ENCODE peak calls at places on chromosomes 4 and X, in five cellular contexts. G is RWPE2; Z is right cardiac atrium; O is MM.1S; E is CD8-positive, alpha-beta memory T cell. W is an unnamed sample.

GRCh38 chr4:104449537-104449936 is 45.2 kb downstream of the CXXC4 start:
- DNase-seq in Z (no peak), O (no peak), E (no peak), G (no peak), W (no peak)

GRCh38 chrX:10981491-10981890 is 129.6 kb upstream of the HCCS start:
- DNase-seq in G (no peak), O (no peak), E (no peak), Z (no peak), W (no peak)

GRCh38 chr4:57305836-57306235 is 195.7 kb upstream of the IGFBP7 start:
- DNase-seq in Z (no peak), E (no peak), O (no peak), G (no peak), W (no peak)

GRCh38 chr4:150390531-150390910 is 191.4 kb upstream of the MAB21L2 start:
- DNase-seq in G (no peak), Z (no peak), E (no peak), O (no peak), W (no peak)

GRCh38 chr4:152577708-152578421 is 42.0 kb upstream of the FBXW7 start:
- DNase-seq in O (no peak), G (no peak), Z (no peak), E (no peak), W (no peak)

GRCh38 chr4:96652158-96652557 is 812.3 kb downstream of the PDHA2 start:
- DNase-seq in Z (no peak), O (no peak), G (no peak), E (no peak), W (no peak)

GRCh38 chrX:72644946-72645345 is 69.2 kb downstream of the PHKA1 start:
- DNase-seq in O (peak; percentile 57), Z (peak; percentile 10), G (no peak), E (no peak), W (no peak)

GRCh38 chr4:107034982-107035710 is 967 bp downstream of the DKK2 start:
- DNase-seq in G (peak; percentile 42), O (no peak), E (no peak), Z (peak; percentile 11), W (no peak)

GRCh38 chrX:152960115-152960514 is 33.8 kb downstream of the PNMA5 start:
- DNase-seq in E (no peak), Z (no peak), G (no peak), O (no peak), W (no peak)

GRCh38 chr4:22969314-22969896 is 276.7 kb downstream of the GBA3 start:
- DNase-seq in E (no peak), G (no peak), Z (no peak), O (no peak), W (no peak)

GRCh38 chr4:5592272-5592671 is 116.1 kb downstream of the EVC2 start:
- DNase-seq in O (no peak), G (no peak), Z (no peak), E (no peak), W (no peak)

GRCh38 chr4:83780334-83780733 is 244.4 kb downstream of the GPAT3 start:
- DNase-seq in O (no peak), G (no peak), Z (no peak), E (no peak), W (no peak)

GRCh38 chrX:153310901-153311300 is 10.7 kb downstream of the PNMA6F start:
- DNase-seq in E (no peak), O (no peak), Z (no peak), G (no peak), W (no peak)

GRCh38 chrX:275967-276587 is 5.1 kb upstream of the PLCXD1 start:
- DNase-seq in E (peak; percentile 38), O (no peak), Z (peak; percentile 84), G (peak; percentile 75), W (peak; percentile 81)

GRCh38 chr4:38921151-38921550 is 53.5 kb downstream of the FAM114A1 start:
- DNase-seq in G (no peak), E (no peak), Z (no peak), O (no peak), W (no peak)

GRCh38 chr4:190121759-190122158 is 51.8 kb upstream of the DUX4 start:
- DNase-seq in G (no peak), Z (peak; percentile 7), O (peak; percentile 3), E (no peak), W (no peak)

GRCh38 chr4:24642941-24643628 is 58.7 kb upstream of the DHX15 start:
- DNase-seq in O (no peak), Z (no peak), E (no peak), G (no peak), W (no peak)

GRCh38 chr4:131584587-131584986 is 1564.5 kb upstream of the PCDH10 start:
- DNase-seq in E (no peak), Z (no peak), O (no peak), G (peak; percentile 81), W (no peak)

GRCh38 chr4:77184018-77184417 is 27.0 kb downstream of the CCNG2 start:
- DNase-seq in E (no peak), Z (no peak), O (no peak), G (no peak), W (no peak)

GRCh38 chr4:81375745-81376144 is 96.0 kb downstream of the RASGEF1B start:
- DNase-seq in E (no peak), G (no peak), Z (no peak), O (no peak), W (no peak)

GRCh38 chrX:138925330-138925729 is 213.8 kb upstream of the FGF13 start:
- DNase-seq in G (no peak), O (no peak), Z (no peak), E (no peak), W (no peak)

GRCh38 chr4:11614426-11614825 is 185.7 kb upstream of the HS3ST1 start:
- DNase-seq in E (no peak), O (no peak), G (peak; percentile 73), Z (no peak), W (no peak)

GRCh38 chrX:150688911-150689451 is 4.2 kb upstream of the MTMR1 start:
- DNase-seq in Z (no peak), O (no peak), E (no peak), G (peak; percentile 58), W (no peak)

GRCh38 chr4:53522334-53522733 is 69.0 kb downstream of the LNX1 start:
- DNase-seq in O (no peak), G (no peak), E (no peak), Z (no peak), W (no peak)

GRCh38 chr4:74426101-74426500 is 18.8 kb upstream of the AREG start:
- DNase-seq in G (no peak), Z (no peak), O (no peak), E (no peak), W (no peak)

GRCh38 chr4:65865489-65865888 is 195.2 kb upstream of the EPHA5 start:
- DNase-seq in G (no peak), E (no peak), O (no peak), Z (no peak), W (no peak)

DNA sequence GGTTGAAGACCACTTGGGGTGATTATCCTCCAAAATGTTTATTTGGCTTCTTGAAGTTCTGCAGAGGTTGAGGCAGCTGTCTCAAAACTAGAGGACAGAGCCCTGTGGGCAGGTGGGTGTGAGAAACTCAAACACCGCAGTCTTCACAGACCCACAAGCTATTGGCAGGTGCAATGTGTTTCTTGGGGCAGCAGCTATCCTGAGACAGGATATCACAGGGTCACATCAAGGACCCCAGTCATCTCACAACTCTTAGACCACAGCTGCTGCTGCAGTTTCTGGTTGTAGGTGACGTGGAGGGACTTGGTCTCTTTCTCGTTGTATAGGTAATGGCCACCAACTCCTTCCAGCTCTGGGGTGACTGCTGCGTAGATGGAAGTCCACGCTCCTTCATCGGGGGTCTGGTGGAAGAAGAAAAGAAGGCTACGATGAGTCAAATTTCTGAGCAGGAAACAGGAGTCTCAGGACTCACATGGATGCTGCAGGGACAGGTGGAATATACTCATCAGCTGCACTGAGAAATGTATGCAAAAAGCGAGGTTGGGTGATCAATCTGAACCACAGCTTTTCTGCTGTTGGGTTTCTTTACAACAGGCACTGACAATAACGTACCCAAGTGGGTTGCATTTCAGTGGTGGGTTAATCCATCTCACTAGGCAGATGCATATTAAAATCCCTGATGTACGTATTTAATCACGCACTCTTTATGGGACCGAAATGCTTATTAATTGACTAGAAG is 279.8 kb downstream of the DHRSX start:
- DNase-seq in E (no peak), G (no peak), O (no peak), Z (no peak), W (no peak)
- H3K9me3 ChIP-seq in E (peaks cover 12% of the 10 kb centered on the region), G (peaks cover 12% of the 10 kb centered on the region), O (no peaks in the 10 kb centered on the region), Z (peaks cover 4% of the 10 kb centered on the region), W (peaks cover 52% of the 10 kb centered on the region)

DNA sequence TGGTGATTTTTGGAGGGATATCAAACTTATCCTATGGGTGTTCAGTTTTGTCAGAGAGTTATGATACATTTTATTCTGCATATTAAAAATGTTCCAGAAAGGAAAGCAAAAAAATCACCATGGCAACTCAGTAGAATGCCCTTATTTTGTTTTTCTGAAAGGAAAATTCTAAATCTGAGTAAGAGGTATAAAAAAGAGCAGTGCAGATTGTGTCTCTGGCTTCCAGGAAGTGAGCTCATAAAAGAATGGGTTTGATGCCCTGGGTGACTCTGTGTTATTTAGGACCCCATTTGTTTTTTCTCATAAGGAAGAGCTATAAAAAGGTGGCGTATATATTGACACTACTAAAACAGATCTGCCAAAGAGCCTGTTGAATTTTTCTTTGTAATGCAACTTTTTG is 128.8 kb downstream of the UCHL1 start:
- DNase-seq in G (no peak), Z (no peak), O (no peak), E (no peak), W (no peak)
- H3K27ac ChIP-seq in G (no peak overlapping the region), Z (no peak overlapping the region), O (no peak overlapping the region), E (no peak overlapping the region), W (peak overlapping the region; percentile 58)

DNA sequence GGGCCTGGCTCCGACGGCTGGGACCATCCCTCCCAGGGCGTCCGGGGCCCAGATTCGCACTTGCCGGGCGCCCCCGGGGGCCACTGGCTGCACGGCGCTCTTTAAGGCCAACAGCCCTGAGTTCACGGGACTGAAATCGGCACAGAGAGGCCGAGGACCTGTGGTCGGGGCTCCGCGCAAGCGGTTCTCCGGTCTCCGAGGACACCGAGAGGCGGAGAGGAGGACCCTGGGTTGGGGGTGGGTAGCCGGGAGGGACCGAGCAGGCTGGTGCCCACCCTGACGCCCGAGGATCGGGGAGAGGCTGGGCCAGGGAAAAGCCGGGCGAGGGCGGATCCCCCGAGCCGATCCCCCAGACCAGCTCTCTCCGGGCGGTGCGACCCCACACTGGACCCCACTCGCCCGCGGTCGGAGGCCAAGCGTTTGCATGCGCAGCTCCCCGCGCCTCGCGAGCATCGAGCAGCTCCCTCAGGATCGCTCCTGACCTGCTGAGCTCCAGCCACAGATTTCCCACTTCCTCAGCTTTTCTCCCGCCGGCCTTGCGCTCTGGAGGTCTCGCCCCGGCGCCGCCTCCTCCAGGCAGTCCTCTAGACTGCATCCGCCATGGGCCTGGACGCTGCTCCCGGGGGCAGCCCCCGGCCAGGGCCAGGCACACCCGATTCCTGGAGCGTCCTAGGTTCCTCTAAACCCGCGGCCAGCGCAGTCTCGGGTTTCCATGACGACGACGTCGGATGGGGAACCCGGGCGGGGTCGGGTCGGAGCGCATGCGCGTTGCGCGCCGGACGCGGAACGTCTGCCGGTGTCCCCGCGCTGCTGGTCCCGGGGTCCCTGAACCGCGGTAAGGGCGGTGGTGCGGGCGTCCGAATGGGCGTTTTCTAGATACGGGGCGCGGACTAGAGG is 17.6 kb upstream of the NAT8L start:
- DNase-seq in O (peak; percentile 90), G (peak; percentile 80), E (peak; percentile 74), Z (peak; percentile 91), W (peak; percentile 84)
- H3K9me3 ChIP-seq in O (no peaks in the 10 kb centered on the region), G (no peaks in the 10 kb centered on the region), E (no peaks in the 10 kb centered on the region), Z (no peaks in the 10 kb centered on the region), W (no peaks in the 10 kb centered on the region)

GRCh38 chr4:101025755-101026154 is 321.6 kb downstream of the PPP3CA start:
- DNase-seq in E (no peak), Z (no peak), G (no peak), O (no peak), W (no peak)
- H3K27ac ChIP-seq in E (no peak overlapping the region), Z (no peak overlapping the region), G (no peak overlapping the region), O (no peak overlapping the region), W (no peak overlapping the region)

GRCh38 chrX:69538321-69538876 is 34.3 kb downstream of the NALF2 start:
- DNase-seq in G (no peak), O (peak; percentile 60), Z (peak; percentile 80), E (peak; percentile 39), W (peak; percentile 69)
- H3K9me3 ChIP-seq in G (no peaks in the 10 kb centered on the region), O (no peaks in the 10 kb centered on the region), Z (no peaks in the 10 kb centered on the region), E (no peaks in the 10 kb centered on the region), W (no peaks in the 10 kb centered on the region)